ENCODE peak calls at places on chromosome 7, in five cellular contexts. One of them, this sample, is unnamed.

GRCh38 chr7:56537952-56538351 is 421.7 kb upstream of the NUPR2 start:
- DNase-seq in mesendoderm: no peak
- DNase-seq in H1: no peak
- DNase-seq in H9: no peak
- DNase-seq in mesenchymal stem cell: no peak
- DNase-seq in this sample: no peak

GRCh38 chr7:55483061-55483460 is 89.2 kb downstream of the VOPP1 start:
- DNase-seq in mesenchymal stem cell: no peak
- DNase-seq in H1: no peak
- DNase-seq in H9: peak; percentile 12
- DNase-seq in mesendoderm: no peak
- DNase-seq in this sample: no peak

GRCh38 chr7:80623465-80624252 is 14.8 kb upstream of the CD36 start:
- DNase-seq in mesenchymal stem cell: no peak
- DNase-seq in H1: no peak
- DNase-seq in mesendoderm: peak; percentile 27
- DNase-seq in H9: no peak
- DNase-seq in this sample: peak; percentile 18

GRCh38 chr7:1377111-1377909 is 82.0 kb downstream of the MICALL2 start:
- DNase-seq in H9: no peak
- DNase-seq in H1: no peak
- DNase-seq in mesenchymal stem cell: no peak
- DNase-seq in mesendoderm: no peak
- DNase-seq in this sample: no peak

GRCh38 chr7:105189859-105190492 is 176.0 kb downstream of the KMT2E start:
- DNase-seq in H1: no peak
- DNase-seq in mesendoderm: no peak
- DNase-seq in H9: no peak
- DNase-seq in mesenchymal stem cell: no peak
- DNase-seq in this sample: no peak

GRCh38 chr7:30237271-30237695 is 47.1 kb upstream of the ZNRF2 start:
- DNase-seq in H1: no peak
- DNase-seq in mesendoderm: no peak
- DNase-seq in mesenchymal stem cell: no peak
- DNase-seq in H9: no peak
- DNase-seq in this sample: no peak

GRCh38 chr7:2009541-2010001 is 223.2 kb downstream of the MAD1L1 start:
- DNase-seq in H9: no peak
- DNase-seq in H1: no peak
- DNase-seq in mesenchymal stem cell: no peak
- DNase-seq in mesendoderm: no peak
- DNase-seq in this sample: no peak

GRCh38 chr7:27689045-27689877 is 26.6 kb upstream of the HIBADH start:
- DNase-seq in H9: peak; percentile 69
- DNase-seq in mesendoderm: peak; percentile 75
- DNase-seq in H1: peak; percentile 55
- DNase-seq in mesenchymal stem cell: peak; percentile 18
- DNase-seq in this sample: peak; percentile 4

GRCh38 chr7:109793-110556 is 82.4 kb upstream of the FAM20C start:
- DNase-seq in mesenchymal stem cell: no peak
- DNase-seq in mesendoderm: no peak
- DNase-seq in H9: peak; percentile 24
- DNase-seq in H1: peak; percentile 43
- DNase-seq in this sample: no peak

GRCh38 chr7:132709971-132710567 is 133.8 kb upstream of the PLXNA4 start:
- DNase-seq in H1: peak; percentile 63
- DNase-seq in mesendoderm: peak; percentile 45
- DNase-seq in mesenchymal stem cell: peak; percentile 22
- DNase-seq in H9: no peak
- DNase-seq in this sample: peak; percentile 5

GRCh38 chr7:89085580-89085979 is 290.0 kb upstream of the TEX47 start:
- DNase-seq in mesendoderm: peak; percentile 66
- DNase-seq in H9: no peak
- DNase-seq in mesenchymal stem cell: no peak
- DNase-seq in H1: no peak
- DNase-seq in this sample: no peak

GRCh38 chr7:33823913-33824312 is 81.4 kb upstream of the BMPER start:
- DNase-seq in mesenchymal stem cell: no peak
- DNase-seq in H1: no peak
- DNase-seq in mesendoderm: no peak
- DNase-seq in H9: no peak
- DNase-seq in this sample: no peak

GRCh38 chr7:135827391-135827790 is 78.8 kb upstream of the FAM180A start:
- DNase-seq in H9: no peak
- DNase-seq in mesendoderm: no peak
- DNase-seq in H1: no peak
- DNase-seq in mesenchymal stem cell: no peak
- DNase-seq in this sample: no peak

GRCh38 chr7:151088019-151088855 is 2.0 kb downstream of the AGAP3 start:
- DNase-seq in mesenchymal stem cell: peak; percentile 49
- DNase-seq in H1: no peak
- DNase-seq in H9: no peak
- DNase-seq in mesendoderm: no peak
- DNase-seq in this sample: no peak
- H2BK15ac ChIP-seq in mesenchymal stem cell: no peak overlapping the region
- H2BK15ac ChIP-seq in H1: peak overlapping the region; percentile 53
- H2BK15ac ChIP-seq in H9: no peak overlapping the region
- H2BK15ac ChIP-seq in mesendoderm: no peak overlapping the region
- H2BK15ac ChIP-seq in this sample: no peak overlapping the region

GRCh38 chr7:129828989-129829676 is 123.6 kb downstream of the UBE2H start:
- DNase-seq in mesendoderm: peak; percentile 72
- DNase-seq in H1: no peak
- DNase-seq in H9: peak; percentile 44
- DNase-seq in mesenchymal stem cell: peak; percentile 16
- DNase-seq in this sample: no peak
- H2BK15ac ChIP-seq in mesendoderm: no peak overlapping the region
- H2BK15ac ChIP-seq in H1: peak overlapping the region; percentile 46
- H2BK15ac ChIP-seq in H9: no peak overlapping the region
- H2BK15ac ChIP-seq in mesenchymal stem cell: no peak overlapping the region
- H2BK15ac ChIP-seq in this sample: no peak overlapping the region

DNA sequence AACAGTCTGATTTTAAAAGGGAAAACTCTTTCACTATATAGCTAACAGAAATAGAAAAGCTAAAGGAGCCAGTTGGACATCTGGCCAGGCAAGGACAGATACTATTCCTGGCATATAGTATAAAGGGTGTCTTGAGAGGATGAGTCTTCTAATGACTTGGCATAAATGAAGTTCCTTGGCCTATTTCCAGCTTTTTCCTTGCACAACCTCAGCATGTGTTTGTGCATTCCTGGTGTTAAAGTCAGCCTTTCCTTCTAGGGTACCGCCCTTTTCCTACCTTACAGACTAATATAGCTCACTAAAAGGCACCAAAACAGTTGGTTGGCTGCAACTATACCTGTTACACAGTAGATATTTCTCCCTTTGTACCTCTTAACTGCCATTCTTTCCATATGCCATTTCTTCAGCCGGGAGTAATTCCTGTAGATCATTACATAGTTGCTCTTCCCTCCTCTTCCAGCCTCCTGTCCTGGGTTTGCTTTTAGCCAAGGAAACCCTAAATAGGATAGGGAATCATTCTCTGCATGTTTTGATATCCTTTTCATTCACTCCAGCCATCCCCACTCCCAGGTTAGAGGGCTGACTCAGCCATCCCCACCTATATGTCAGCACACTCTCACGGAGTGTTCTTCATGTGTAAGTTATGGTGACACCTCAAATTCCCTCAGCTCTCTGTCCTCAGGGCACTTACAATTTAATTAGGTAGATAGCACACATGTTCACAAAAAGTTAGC is 102.1 kb upstream of the MDFIC start:
- DNase-seq in mesendoderm: no peak
- DNase-seq in H9: no peak
- DNase-seq in mesenchymal stem cell: peak; percentile 97
- DNase-seq in H1: no peak
- DNase-seq in this sample: no peak
- H2BK15ac ChIP-seq in mesendoderm: no peak overlapping the region
- H2BK15ac ChIP-seq in H9: no peak overlapping the region
- H2BK15ac ChIP-seq in mesenchymal stem cell: no peak overlapping the region
- H2BK15ac ChIP-seq in H1: no peak overlapping the region
- H2BK15ac ChIP-seq in this sample: no peak overlapping the region

DNA sequence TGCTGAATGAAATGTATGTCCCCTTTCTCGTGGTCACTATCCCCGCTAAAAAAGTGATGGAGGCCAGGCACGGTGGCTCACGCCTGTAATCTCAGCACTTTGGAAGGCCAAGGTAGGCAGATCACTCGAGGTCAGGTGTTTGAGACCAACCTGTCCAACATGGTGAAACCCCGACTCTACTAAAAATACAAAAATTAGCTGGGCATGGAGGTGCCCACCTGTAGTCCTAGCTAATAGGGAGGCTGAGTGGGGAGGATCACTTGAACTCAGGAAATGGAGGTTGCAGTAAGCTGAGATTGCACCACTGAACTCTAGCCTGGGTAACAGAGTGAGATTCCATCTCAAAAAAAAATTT is 91.4 kb upstream of the MKLN1 start:
- DNase-seq in H1: no peak
- DNase-seq in H9: no peak
- DNase-seq in mesendoderm: no peak
- DNase-seq in mesenchymal stem cell: no peak
- DNase-seq in this sample: no peak
- H2BK15ac ChIP-seq in H1: no peak overlapping the region
- H2BK15ac ChIP-seq in H9: no peak overlapping the region
- H2BK15ac ChIP-seq in mesendoderm: no peak overlapping the region
- H2BK15ac ChIP-seq in mesenchymal stem cell: no peak overlapping the region
- H2BK15ac ChIP-seq in this sample: no peak overlapping the region

GRCh38 chr7:23467281-23467680 is 3.0 kb downstream of the IGF2BP3 start:
- DNase-seq in mesenchymal stem cell: no peak
- DNase-seq in mesendoderm: peak; percentile 42
- DNase-seq in H9: no peak
- DNase-seq in H1: peak; percentile 47
- DNase-seq in this sample: no peak
- H2BK15ac ChIP-seq in mesenchymal stem cell: no peak overlapping the region
- H2BK15ac ChIP-seq in mesendoderm: no peak overlapping the region
- H2BK15ac ChIP-seq in H9: no peak overlapping the region
- H2BK15ac ChIP-seq in H1: no peak overlapping the region
- H2BK15ac ChIP-seq in this sample: no peak overlapping the region

GRCh38 chr7:131654249-131654558 is 97.8 kb upstream of the PODXL start:
- DNase-seq in H1: no peak
- DNase-seq in H9: no peak
- DNase-seq in mesendoderm: no peak
- DNase-seq in mesenchymal stem cell: no peak
- DNase-seq in this sample: no peak

GRCh38 chr7:131652194-131652593 is 95.8 kb upstream of the PODXL start:
- DNase-seq in H9: no peak
- DNase-seq in mesendoderm: no peak
- DNase-seq in H1: no peak
- DNase-seq in mesenchymal stem cell: no peak
- DNase-seq in this sample: no peak

GRCh38 chr7:131653418-131654248 is 97.2 kb upstream of the PODXL start:
- DNase-seq in mesendoderm: peak; percentile 46
- DNase-seq in H1: no peak
- DNase-seq in mesenchymal stem cell: peak; percentile 22
- DNase-seq in H9: no peak
- DNase-seq in this sample: no peak

GRCh38 chr7:131654668-131655326 is 98.4 kb upstream of the PODXL start:
- DNase-seq in mesendoderm: peak; percentile 93
- DNase-seq in H9: peak; percentile 94
- DNase-seq in mesenchymal stem cell: peak; percentile 70
- DNase-seq in H1: peak; percentile 100
- DNase-seq in this sample: peak; percentile 75

DNA sequence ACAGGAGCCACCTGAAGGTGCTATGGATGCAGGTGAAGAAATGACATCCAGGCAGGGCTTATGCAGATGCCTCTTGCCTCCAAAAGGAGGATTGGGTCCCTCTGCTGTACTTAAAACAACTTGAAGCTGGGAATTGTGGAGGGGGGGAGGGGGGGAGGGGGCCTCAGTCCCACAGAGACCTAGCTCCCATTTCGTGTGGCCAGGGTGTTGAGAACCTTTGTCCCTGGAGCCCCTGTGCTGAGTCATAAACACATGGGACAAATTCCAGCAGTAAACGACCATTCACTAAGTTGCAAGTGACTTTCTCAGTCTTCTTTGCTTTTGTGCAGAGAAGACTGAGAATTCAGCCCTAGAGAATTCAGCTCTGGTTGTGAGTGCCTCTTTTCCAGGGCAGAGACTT is 96.5 kb upstream of the PODXL start:
- DNase-seq in H9: no peak
- DNase-seq in mesenchymal stem cell: no peak
- DNase-seq in mesendoderm: peak; percentile 72
- DNase-seq in H1: no peak
- DNase-seq in this sample: no peak
- H2BK15ac ChIP-seq in H9: no peak overlapping the region
- H2BK15ac ChIP-seq in mesenchymal stem cell: no peak overlapping the region
- H2BK15ac ChIP-seq in mesendoderm: no peak overlapping the region
- H2BK15ac ChIP-seq in H1: no peak overlapping the region
- H2BK15ac ChIP-seq in this sample: no peak overlapping the region

This sample was measured in neuronal stem cell.